ENCODE peak calls at places on chromosomes 7 and 10, in four cellular contexts. Y is A549, T is HepG2, L is K562. B is an unnamed sample.

GRCh38 chr10:119509909-119510451 is 32.5 kb downstream of the RGS10 start:
- DNase-seq in Y (no peak), T (no peak), L (no peak), B (no peak)

GRCh38 chr10:43427166-43427825 is 9.6 kb upstream of the ZNF487 start:
- DNase-seq in Y (no peak), T (no peak), L (no peak), B (no peak)

GRCh38 chr10:21165489-21165888 is 268.4 kb upstream of the NEBL start:
- DNase-seq in Y (no peak), T (no peak), L (no peak), B (no peak)

GRCh38 chr10:1575481-1576244 is 161.7 kb downstream of the ADARB2 start:
- DNase-seq in Y (no peak), T (no peak), L (no peak), B (no peak)

GRCh38 chr10:23630880-23631279 is 192.0 kb downstream of the OTUD1 start:
- DNase-seq in Y (no peak), T (no peak), L (no peak), B (no peak)

GRCh38 chr7:158956805-158957506 is 100.6 kb downstream of the DYNC2I1 start:
- DNase-seq in Y (no peak), T (no peak), L (no peak), B (no peak)

GRCh38 chr10:3757638-3758490 is 27.1 kb downstream of the KLF6 start:
- DNase-seq in Y (no peak), T (no peak), L (no peak), B (no peak)

GRCh38 chr7:98133181-98133580 is 26.5 kb downstream of the LMTK2 start:
- DNase-seq in Y (no peak), T (no peak), L (peak), B (no peak)

GRCh38 chr10:124509836-124510535 is 48.4 kb downstream of the LHPP start:
- DNase-seq in Y (no peak), T (no peak), L (no peak), B (no peak)

GRCh38 chr10:132703305-132704007 is 82.5 kb downstream of the NKX6-2 start:
- DNase-seq in Y (no peak), T (no peak), L (no peak), B (no peak)

GRCh38 chr10:3389093-3389492 is 216.5 kb upstream of the PITRM1 start:
- DNase-seq in Y (no peak), T (no peak), L (no peak), B (no peak)

GRCh38 chr10:102395677-102396197 is at the start of gene NFKB2:
- DNase-seq in Y (no peak), T (no peak), L (no peak), B (no peak)

GRCh38 chr10:44046605-44047004 is 338.3 kb downstream of the CXCL12 start:
- DNase-seq in Y (no peak), T (no peak), L (no peak), B (no peak)

GRCh38 chr7:23072916-23073315 is 32.7 kb upstream of the KLHL7 start:
- DNase-seq in Y (no peak), T (no peak), L (peak), B (no peak)

GRCh38 chr7:100895956-100896742 is 461 bp upstream of the ACHE start:
- DNase-seq in Y (no peak), T (no peak), L (peak), B (peak)

GRCh38 chr10:76033457-76034196 is 602.2 kb downstream of the LRMDA start:
- DNase-seq in Y (peak), T (peak), L (no peak), B (no peak)

GRCh38 chr10:131960631-131961046 is 21.1 kb downstream of the BNIP3 start:
- DNase-seq in Y (no peak), T (no peak), L (no peak), B (no peak)

GRCh38 chr7:50335230-50335794 is 30.8 kb downstream of the IKZF1 start:
- DNase-seq in Y (no peak), T (no peak), L (no peak), B (no peak)

GRCh38 chr7:106736508-106737201 is 75.7 kb upstream of the CCDC71L start:
- DNase-seq in Y (peak), T (peak), L (peak), B (peak)

GRCh38 chr7:134153493-134154093 is 26.5 kb downstream of the LRGUK start:
- DNase-seq in Y (no peak), T (no peak), L (no peak), B (no peak)

GRCh38 chr10:122132331-122132755 is 138.8 kb upstream of the BTBD16 start:
- DNase-seq in Y (no peak), T (no peak), L (no peak), B (peak)
- TF ChIP-seq NR3C1 in Y (no peak), T (no peak), L (no peak), B (no peak)

GRCh38 chr10:63667596-63667995 is 146.4 kb downstream of the REEP3 start:
- DNase-seq in Y (no peak), T (no peak), L (no peak), B (no peak)

GRCh38 chr10:63665765-63666164 is 144.6 kb downstream of the REEP3 start:
- DNase-seq in Y (no peak), T (no peak), L (no peak), B (no peak)

GRCh38 chr10:63666836-63667383 is 145.7 kb downstream of the REEP3 start:
- DNase-seq in Y (no peak), T (no peak), L (no peak), B (no peak)

GRCh38 chr10:63668081-63668480 is 146.9 kb downstream of the REEP3 start:
- DNase-seq in Y (no peak), T (no peak), L (no peak), B (no peak)

DNA sequence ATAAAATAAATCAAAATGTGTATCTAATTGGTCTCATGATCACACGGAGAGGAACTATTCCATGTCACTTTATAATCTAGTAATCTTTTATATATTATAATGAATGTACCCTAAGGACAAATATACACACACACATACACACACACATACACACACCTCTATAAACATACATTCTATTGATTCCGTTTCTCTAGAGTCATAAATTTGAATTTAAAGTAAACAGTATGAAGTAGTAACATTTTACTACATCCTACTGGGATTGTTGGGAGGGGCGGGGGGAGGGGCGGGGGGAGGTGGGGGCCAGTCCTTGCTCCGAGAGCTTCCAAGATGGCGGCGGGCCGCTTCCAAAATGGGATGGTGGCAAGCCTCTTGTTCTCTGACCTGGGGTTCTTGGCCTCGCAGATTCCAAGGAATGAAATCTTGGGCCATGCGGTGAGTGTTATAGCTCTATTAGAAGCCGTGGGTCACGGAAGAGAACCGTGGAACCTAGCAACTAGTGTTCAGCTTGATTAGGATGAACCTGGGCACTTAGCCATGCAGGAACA is 143.2 kb downstream of the REEP3 start:
- DNase-seq in Y (no peak), T (no peak), L (no peak), B (no peak)
- TF ChIP-seq ESRRA in Y (no peak), T (no peak), L (no peak), B (no peak)

GRCh38 chr10:91350651-91351081 is 59.5 kb upstream of the HECTD2 start:
- DNase-seq in Y (no peak), T (no peak), L (no peak), B (no peak)
- TF ChIP-seq NR3C1 in Y (no peak), T (no peak), L (no peak), B (no peak)

DNA sequence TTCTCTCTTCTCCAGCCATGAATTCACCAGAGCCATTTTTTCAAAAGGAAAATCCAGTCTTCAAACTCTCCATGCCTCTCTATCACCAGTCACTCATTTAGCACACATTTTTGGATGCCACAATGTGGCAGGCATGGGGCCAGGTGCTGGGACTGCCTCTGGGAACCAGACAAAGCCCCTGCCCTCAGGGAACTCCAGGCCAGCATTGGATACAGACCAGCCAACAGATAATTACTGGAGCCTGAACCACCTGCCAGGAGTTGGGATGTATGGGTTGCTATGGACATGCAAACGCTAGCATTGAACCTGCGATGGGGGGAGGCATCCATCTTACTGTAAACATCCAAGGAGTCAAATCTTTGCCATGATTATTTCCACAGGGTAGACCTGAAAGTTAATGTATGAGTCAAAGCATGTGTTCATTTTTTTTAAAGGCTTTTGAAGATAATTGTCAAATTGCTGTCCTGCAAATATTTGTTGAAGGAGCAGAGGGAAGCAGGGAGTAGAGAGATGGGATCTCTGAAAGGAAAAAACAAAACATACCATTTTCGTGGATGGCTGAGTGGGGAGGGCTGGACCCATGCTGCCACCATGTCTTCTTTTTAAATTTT is 43.2 kb downstream of the SRRM3 start:
- DNase-seq in Y (no peak), T (peak), L (no peak), B (no peak)
- TF ChIP-seq ESRRA in Y (no peak), T (no peak), L (no peak), B (no peak)

DNA sequence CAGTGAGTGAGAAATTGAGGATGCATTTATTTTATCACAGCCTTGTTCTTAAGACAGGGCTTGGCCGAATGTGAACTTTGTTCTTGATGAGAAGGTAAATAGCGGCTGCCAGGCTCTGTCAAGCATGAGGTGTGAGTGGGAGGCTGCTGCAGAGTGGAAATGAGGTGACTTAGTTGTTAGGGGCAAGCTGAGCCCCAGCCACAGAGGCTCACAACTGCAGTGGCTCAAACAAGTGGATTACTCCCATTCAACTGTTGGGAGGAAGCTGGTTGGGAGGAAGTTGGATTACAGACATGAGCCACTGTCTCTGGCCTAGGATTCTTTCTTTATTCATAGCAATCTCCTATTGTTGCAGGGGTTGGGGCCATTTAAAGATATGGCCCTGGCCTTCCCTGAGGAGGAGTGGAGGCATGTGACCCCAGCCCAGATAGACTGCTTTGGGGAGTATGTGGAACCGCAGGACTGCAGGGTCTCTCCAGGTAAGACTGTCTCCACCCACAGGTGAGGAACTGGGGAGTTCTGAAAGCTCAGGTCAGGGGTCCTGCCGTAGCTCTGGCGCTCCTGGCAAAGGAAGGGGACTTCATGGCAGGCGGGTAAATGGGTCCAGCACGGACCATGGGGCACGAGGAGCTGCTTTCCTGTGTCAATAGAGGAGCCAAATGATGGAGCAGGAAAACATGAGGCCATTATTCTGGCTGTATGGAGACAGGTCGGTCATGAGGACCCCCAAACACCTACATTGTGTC is 7.1 kb downstream of the ZSCAN25 start:
- DNase-seq in Y (no peak), T (no peak), L (no peak), B (no peak)
- TF ChIP-seq NR3C1 in Y (no peak), T (no peak), L (no peak), B (no peak)